ENCODE peak calls at places on chromosomes 12 and 14, in seven cellular contexts. V, D, W, Q, C, J and U are unnamed samples.
A peak's percentile ranks its signal among the peaks of the same experiment; 100 is the strongest.

GRCh38 chr14:37610945-37611523 is 15.6 kb downstream of the TTC6 start:
- DNase-seq in C (no peak), W (no peak), D (no peak), J (no peak), V (no peak), Q (no peak), U (no peak)

GRCh38 chr12:46450279-46450748 is 77.7 kb upstream of the SLC38A2 start:
- DNase-seq in D (peak; percentile 55), V (no peak), Q (no peak), W (peak; percentile 41), C (no peak), J (peak; percentile 32), U (no peak)

GRCh38 chr14:102275866-102276265 is 29.1 kb downstream of the MOK start:
- DNase-seq in D (no peak), J (no peak), V (peak; percentile 36), W (no peak), Q (no peak), C (no peak), U (no peak)

GRCh38 chr12:64672925-64673409 is 62.7 kb downstream of the RASSF3 start:
- DNase-seq in V (peak; percentile 66), J (peak; percentile 41), Q (no peak), W (peak; percentile 68), D (no peak), C (no peak), U (no peak)

GRCh38 chr12:42779186-42779859 is 189.8 kb upstream of the PRICKLE1 start:
- DNase-seq in J (peak; percentile 84), D (no peak), Q (peak; percentile 33), W (peak; percentile 52), V (peak; percentile 63), C (no peak), U (no peak)

GRCh38 chr12:109963743-109964429 is 32.3 kb downstream of the GIT2 start:
- DNase-seq in V (peak; percentile 73), J (no peak), W (peak; percentile 85), D (no peak), Q (peak; percentile 57), C (no peak), U (no peak)

GRCh38 chr14:68774771-68775613 is 17.9 kb downstream of the ZFP36L1 start:
- DNase-seq in D (no peak), V (peak; percentile 84), W (peak; percentile 17), C (no peak), Q (peak; percentile 84), J (peak; percentile 90), U (no peak)

GRCh38 chr14:29354446-29354845 is 573.2 kb downstream of the PRKD1 start:
- DNase-seq in C (no peak), Q (no peak), V (peak; percentile 7), W (no peak), D (no peak), J (no peak), U (no peak)

GRCh38 chr12:89861086-89861485 is 152.4 kb upstream of the ATP2B1 start:
- DNase-seq in J (peak; percentile 30), Q (no peak), W (no peak), V (peak; percentile 26), C (no peak), D (no peak), U (no peak)

GRCh38 chr12:8636581-8636980 is 23.9 kb upstream of the AICDA start:
- DNase-seq in W (no peak), D (no peak), C (no peak), V (no peak), J (no peak), Q (no peak), U (no peak)

GRCh38 chr12:39824505-39825198 is 205.0 kb upstream of the ABCD2 start:
- DNase-seq in J (peak; percentile 29), D (no peak), Q (no peak), C (no peak), V (peak; percentile 4), W (peak; percentile 77), U (no peak)

GRCh38 chr12:77925536-77926108 is 94.9 kb downstream of the NAV3 start:
- DNase-seq in C (peak; percentile 77), J (peak; percentile 77), W (peak; percentile 96), D (peak; percentile 59), V (peak; percentile 92), Q (peak; percentile 95), U (peak; percentile 99)

GRCh38 chr12:52871291-52871961 is 22.6 kb upstream of the KRT78 start:
- DNase-seq in Q (peak; percentile 38), V (peak; percentile 73), D (no peak), J (peak; percentile 98), C (no peak), W (peak; percentile 83), U (peak; percentile 86)

GRCh38 chr14:32010561-32011188 is 66.4 kb upstream of the ARHGAP5 start:
- DNase-seq in C (no peak), W (peak; percentile 5), D (no peak), J (peak; percentile 91), V (peak; percentile 67), Q (no peak), U (no peak)

GRCh38 chr14:69260979-69261605 is 1.1 kb downstream of the GALNT16 start:
- DNase-seq in D (no peak), Q (no peak), J (no peak), V (no peak), W (no peak), C (no peak), U (no peak)

GRCh38 chr14:74838141-74838540 is 37.8 kb downstream of the PROX2 start:
- DNase-seq in Q (no peak), D (no peak), W (no peak), V (peak; percentile 30), J (no peak), C (no peak), U (no peak)

DNA sequence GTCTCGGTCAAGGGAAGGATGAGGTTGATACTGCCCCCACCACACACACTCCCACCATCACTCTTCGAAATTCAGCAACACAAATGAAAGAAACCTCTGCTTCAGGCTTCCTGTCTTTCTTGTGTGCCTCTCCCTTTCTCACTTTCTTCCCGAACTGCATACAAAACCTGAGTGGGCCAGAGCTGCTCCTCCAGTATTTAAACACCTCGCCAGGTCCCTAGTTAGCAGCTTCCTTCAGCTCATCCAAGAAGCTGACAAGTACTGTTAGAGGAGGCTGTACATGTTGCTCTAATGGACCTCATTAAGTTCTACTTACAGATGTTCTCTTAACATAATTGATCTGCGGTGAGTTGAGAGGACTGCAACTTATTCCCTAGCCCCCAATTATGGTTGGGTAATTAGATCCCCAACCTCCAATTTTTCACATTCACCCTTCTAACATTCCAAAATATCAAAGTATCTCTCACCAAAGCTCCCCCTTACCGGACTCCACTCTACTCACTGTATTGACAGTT is 4.1 kb upstream of the LMO3 start:
- DNase-seq in Q (no peak), D (no peak), J (no peak), V (no peak), W (no peak), C (no peak), U (no peak)
- H3K4me3 ChIP-seq in Q (no peak overlapping the region), D (no peak overlapping the region), J (no peak overlapping the region), V (no peak overlapping the region), W (peak overlapping the region; percentile 41), C (no peak overlapping the region), U (no peak overlapping the region)

GRCh38 chr12:132923356-132923909 is 32.7 kb downstream of the ZNF605 start:
- DNase-seq in Q (no peak), C (no peak), D (no peak), V (no peak), J (no peak), W (no peak), U (no peak)

GRCh38 chr12:132922676-132923075 is 33.4 kb downstream of the ZNF605 start:
- DNase-seq in W (no peak), J (no peak), C (no peak), V (no peak), Q (no peak), D (no peak), U (no peak)

GRCh38 chr12:132925597-132926416 is 30.3 kb downstream of the ZNF605 start:
- DNase-seq in D (no peak), W (no peak), V (no peak), J (peak; percentile 5), C (no peak), Q (no peak), U (no peak)

GRCh38 chr12:132926417-132926833 is 29.7 kb downstream of the ZNF605 start:
- DNase-seq in Q (no peak), C (no peak), J (no peak), D (no peak), V (no peak), W (no peak), U (no peak)

GRCh38 chr12:132924356-132924755 is 31.8 kb downstream of the ZNF605 start:
- DNase-seq in D (no peak), W (no peak), C (no peak), V (no peak), J (no peak), Q (no peak), U (no peak)
- H3K4me3 ChIP-seq in D (no peak overlapping the region), W (no peak overlapping the region), C (no peak overlapping the region), V (no peak overlapping the region), J (no peak overlapping the region), Q (no peak overlapping the region), U (no peak overlapping the region)

GRCh38 chr14:89641495-89642162 is 224.6 kb upstream of the FOXN3 start:
- DNase-seq in V (no peak), D (no peak), W (no peak), C (no peak), Q (no peak), J (no peak), U (no peak)
- H3K4me3 ChIP-seq in V (no peak overlapping the region), D (no peak overlapping the region), W (no peak overlapping the region), C (no peak overlapping the region), Q (no peak overlapping the region), J (no peak overlapping the region), U (no peak overlapping the region)

GRCh38 chr12:111991946-111992345 is 21.0 kb downstream of the TMEM116 start:
- DNase-seq in W (no peak), C (no peak), D (no peak), V (peak; percentile 69), Q (no peak), J (no peak), U (no peak)

GRCh38 chr12:111991535-111991934 is 21.4 kb downstream of the TMEM116 start:
- DNase-seq in Q (no peak), J (no peak), D (no peak), C (no peak), W (no peak), V (no peak), U (no peak)

GRCh38 chr12:111992464-111992863 is 20.5 kb downstream of the TMEM116 start:
- DNase-seq in C (no peak), W (no peak), J (no peak), Q (no peak), D (no peak), V (no peak), U (no peak)

GRCh38 chr12:111995782-111996480 is 17.0 kb downstream of the TMEM116 start:
- DNase-seq in D (no peak), W (no peak), Q (no peak), V (no peak), C (no peak), J (no peak), U (no peak)

DNA sequence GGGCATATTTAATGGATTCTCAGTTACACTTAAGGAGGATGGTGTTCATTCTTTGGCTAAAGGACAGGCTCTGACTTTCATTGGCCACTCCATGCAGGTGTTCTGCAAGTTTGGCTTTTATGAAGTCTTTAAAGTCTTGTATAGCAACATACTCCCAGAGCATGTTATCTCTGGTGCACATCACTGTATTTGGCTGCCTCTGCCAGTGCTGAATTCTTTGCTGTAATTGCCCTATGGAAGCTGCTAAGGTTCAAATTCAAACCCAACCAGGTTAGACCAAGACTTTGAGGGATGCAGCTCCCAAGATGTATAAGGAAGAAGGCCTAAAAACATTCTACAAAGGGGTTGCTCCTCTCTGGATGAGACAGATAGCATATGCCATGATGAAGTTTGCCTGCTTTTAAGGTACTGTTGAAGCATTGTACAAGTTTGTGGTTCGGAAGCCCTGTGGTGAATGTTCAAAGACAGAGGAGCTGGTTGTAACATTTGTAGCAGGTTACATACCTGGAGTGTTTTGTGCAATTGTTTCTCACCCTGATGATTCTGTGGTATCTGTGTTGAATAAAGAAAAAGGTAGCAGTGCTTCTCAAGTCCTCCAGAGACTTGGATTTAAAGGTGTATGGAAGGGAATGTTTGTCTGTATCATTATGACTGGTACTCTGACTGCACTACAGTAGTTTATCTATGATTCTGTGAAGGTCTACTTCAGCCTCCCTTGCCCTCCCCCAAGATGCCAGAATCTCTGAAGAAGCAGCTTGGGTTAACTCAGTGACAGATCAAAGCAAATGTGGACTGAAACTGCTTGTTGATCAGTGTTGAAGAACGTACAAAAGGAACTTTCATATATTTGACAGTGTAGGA is 19.4 kb downstream of the TMEM116 start:
- DNase-seq in W (no peak), Q (no peak), V (no peak), D (no peak), C (no peak), J (no peak), U (no peak)
- H3K4me3 ChIP-seq in W (no peak overlapping the region), Q (no peak overlapping the region), V (no peak overlapping the region), D (no peak overlapping the region), C (no peak overlapping the region), J (no peak overlapping the region), U (no peak overlapping the region)